ENCODE peak calls at places on chromosomes 6 and 20, in five cellular contexts. T is ascending aorta, B is GM10248, Y is left ventricle myocardium superior, L is fibroblast of lung. F is an unnamed sample.

GRCh38 chr6:53827485-53827884 is 32.7 kb downstream of the LRRC1 start:
- DNase-seq in B (no peak), Y (no peak), T (no peak), L (no peak), F (no peak)

GRCh38 chr20:8774412-8774811 is 294.5 kb upstream of the PLCB4 start:
- DNase-seq in L (no peak), Y (no peak), T (no peak), B (no peak), F (no peak)

GRCh38 chr20:49825521-49826033 is 12.9 kb downstream of the SLC9A8 start:
- DNase-seq in B (no peak), L (no peak), T (no peak), Y (no peak), F (no peak)

GRCh38 chr6:37243131-37243815 is 14.3 kb upstream of the TBC1D22B start:
- DNase-seq in Y (no peak), L (no peak), T (no peak), B (no peak), F (no peak)

GRCh38 chr6:35034411-35035171 is 106.5 kb downstream of the TCP11 start:
- DNase-seq in L (peak; percentile 18), Y (peak; percentile 81), B (no peak), T (peak; percentile 83), F (no peak)

GRCh38 chr20:64138276-64138815 is 25.9 kb upstream of the MYT1 start:
- DNase-seq in Y (peak; percentile 1), L (no peak), T (peak; percentile 19), B (no peak), F (no peak)

GRCh38 chr6:20952605-20953004 is 418.3 kb downstream of the CDKAL1 start:
- DNase-seq in L (peak; percentile 38), Y (no peak), T (no peak), B (no peak), F (no peak)

GRCh38 chr6:73394577-73395354 is at the start of gene DDX43:
- DNase-seq in T (peak; percentile 82), Y (peak; percentile 79), L (peak; percentile 67), B (no peak), F (no peak)

GRCh38 chr6:169159331-169159730 is 94.3 kb downstream of the THBS2 start:
- DNase-seq in T (no peak), Y (no peak), L (no peak), B (no peak), F (no peak)

GRCh38 chr6:118313762-118314161 is 234.3 kb upstream of the PLN start:
- DNase-seq in B (no peak), Y (no peak), T (no peak), L (no peak), F (no peak)

GRCh38 chr6:157716553-157716952 is 106.5 kb upstream of the SNX9 start:
- DNase-seq in T (no peak), L (peak; percentile 34), B (no peak), Y (no peak), F (no peak)

GRCh38 chr20:31602430-31602778 is 2.7 kb upstream of the ID1 start:
- DNase-seq in Y (no peak), T (no peak), B (no peak), L (peak; percentile 49), F (no peak)

GRCh38 chr6:131636880-131637792 is at the start of gene ENPP3:
- DNase-seq in L (peak; percentile 37), T (no peak), B (no peak), Y (no peak), F (no peak)

GRCh38 chr6:74609857-74610256 is 596.0 kb downstream of the COL12A1 start:
- DNase-seq in T (no peak), Y (no peak), L (no peak), B (no peak), F (no peak)

GRCh38 chr6:119541132-119541905 is 191.8 kb upstream of the MAN1A1 start:
- DNase-seq in T (no peak), B (no peak), Y (no peak), L (peak; percentile 100), F (no peak)

GRCh38 chr6:70599187-70599586 is 32.5 kb downstream of the SDHAF4 start:
- DNase-seq in B (no peak), Y (no peak), L (no peak), T (no peak), F (no peak)

GRCh38 chr6:83479389-83479788 is 32.9 kb upstream of the PRSS35 start:
- DNase-seq in B (no peak), T (no peak), L (no peak), Y (no peak), F (no peak)

GRCh38 chr20:45080867-45081616 is 19.9 kb downstream of the KCNS1 start:
- DNase-seq in T (no peak), L (peak; percentile 56), B (no peak), Y (no peak), F (no peak)

GRCh38 chr6:79731471-79731870 is 100.3 kb downstream of the SH3BGRL2 start:
- DNase-seq in L (no peak), Y (no peak), T (no peak), B (no peak), F (no peak)

GRCh38 chr6:5507056-5507722 is 245.9 kb downstream of the FARS2 start:
- DNase-seq in L (no peak), T (no peak), B (peak; percentile 44), Y (no peak), F (peak; percentile 41)

GRCh38 chr20:22842793-22843192 is 192.3 kb upstream of the SSTR4 start:
- DNase-seq in T (no peak), L (no peak), Y (no peak), B (no peak), F (no peak)

GRCh38 chr6:72956272-72956671 is 269.0 kb downstream of the KHDC1L start:
- DNase-seq in T (no peak), B (no peak), Y (no peak), L (no peak), F (no peak)

GRCh38 chr20:32539817-32540675 is 45.1 kb downstream of the NOL4L start:
- DNase-seq in Y (peak; percentile 28), B (no peak), T (no peak), L (no peak), F (no peak)

GRCh38 chr20:24648481-24648880 is 179.1 kb downstream of the SYNDIG1 start:
- DNase-seq in Y (no peak), B (no peak), T (no peak), L (peak; percentile 77), F (no peak)

GRCh38 chr6:157264701-157265100 is 58.6 kb downstream of the TMEM242 start:
- DNase-seq in Y (no peak), L (no peak), T (no peak), B (no peak), F (no peak)

GRCh38 chr6:163667372-163668060 is 253.0 kb downstream of the QKI start:
- DNase-seq in Y (no peak), L (peak; percentile 27), T (peak; percentile 66), B (peak; percentile 85), F (peak; percentile 87)

GRCh38 chr20:58898629-58899028 is 46.1 kb downstream of the GNAS start:
- DNase-seq in B (no peak), L (no peak), T (no peak), Y (no peak), F (no peak)

GRCh38 chr6:53189554-53189953 is 40.9 kb upstream of the GCM1 start:
- DNase-seq in B (no peak), Y (no peak), L (no peak), T (no peak), F (no peak)

GRCh38 chr6:50707652-50708325 is 5.5 kb upstream of the TFAP2D start:
- DNase-seq in Y (no peak), L (no peak), B (no peak), T (no peak), F (no peak)

F was measured in GM13976.